ENCODE peak calls at places on chromosomes 6 and 20, in five cellular contexts. M, K, A, D and T are unnamed samples. For H3K4me1, the result is how much of the 10 kb centered on the place peaks cover.

GRCh38 chr20:45576995-45577394 is 2.1 kb downstream of the WFDC8 start:
- DNase-seq in M (no peak), D (no peak), K (no peak), A (no peak), T (no peak)

GRCh38 chr20:50003253-50003656 is 20.5 kb downstream of the SNAI1 start:
- DNase-seq in A (no peak), M (no peak), K (no peak), D (no peak), T (no peak)

GRCh38 chr20:53707341-53708102 is 113.9 kb upstream of the ZNF217 start:
- DNase-seq in A (no peak), D (no peak), M (no peak), K (no peak), T (no peak)

GRCh38 chr6:16832027-16832688 is 70.9 kb upstream of the ATXN1 start:
- DNase-seq in M (no peak), A (no peak), K (no peak), D (no peak), T (no peak)

GRCh38 chr6:165915022-165915770 is 252.2 kb upstream of the PDE10A start:
- DNase-seq in M (no peak), D (no peak), A (no peak), K (no peak), T (no peak)

GRCh38 chr20:8809107-8809953 is 259.6 kb upstream of the PLCB4 start:
- DNase-seq in D (no peak), M (peak), K (no peak), A (no peak), T (no peak)

GRCh38 chr6:83231146-83231545 is 38.0 kb downstream of the RWDD2A start:
- DNase-seq in A (no peak), M (no peak), D (no peak), K (no peak), T (no peak)

GRCh38 chr20:8434326-8434876 is 302.3 kb downstream of the PLCB1 start:
- DNase-seq in K (no peak), A (no peak), D (no peak), M (no peak), T (no peak)

GRCh38 chr20:47784256-47784598 is 1.1 kb downstream of the SULF2 start:
- DNase-seq in A (no peak), K (no peak), D (no peak), M (no peak), T (no peak)

GRCh38 chr6:110564703-110565421 is 88.4 kb upstream of the SLC22A16 start:
- DNase-seq in K (no peak), M (no peak), D (no peak), A (no peak), T (no peak)

GRCh38 chr6:129500958-129501381 is 209.0 kb downstream of the ARHGAP18 start:
- DNase-seq in M (no peak), K (peak), D (no peak), A (no peak), T (no peak)

GRCh38 chr6:98777762-98778161 is 56.6 kb upstream of the POU3F2 start:
- DNase-seq in D (no peak), A (no peak), K (no peak), M (no peak), T (no peak)

GRCh38 chr6:130943738-130944137 is 116.5 kb downstream of the SMLR1 start:
- DNase-seq in M (no peak), A (no peak), D (no peak), K (no peak), T (no peak)

GRCh38 chr20:49432562-49432961 is 49.9 kb downstream of the KCNB1 start:
- DNase-seq in K (no peak), M (no peak), D (no peak), A (no peak), T (no peak)

GRCh38 chr6:157644043-157644810 is 178.8 kb upstream of the SNX9 start:
- DNase-seq in M (no peak), A (no peak), K (peak), D (no peak), T (peak)

GRCh38 chr6:144824018-144824417 is 538.9 kb downstream of the UTRN start:
- DNase-seq in D (no peak), K (no peak), M (no peak), A (no peak), T (no peak)

GRCh38 chr6:108746411-108746810 is 101.8 kb upstream of the ARMC2 start:
- DNase-seq in A (no peak), D (no peak), K (no peak), M (no peak), T (no peak)

GRCh38 chr20:50957798-50958732 is at the start of gene DPM1:
- DNase-seq in A (peak), M (peak), K (peak), D (peak), T (peak)

GRCh38 chr6:168097621-168098430 is 18.8 kb upstream of the FRMD1 start:
- DNase-seq in K (no peak), M (peak), A (no peak), D (peak), T (peak)

GRCh38 chr6:149169761-149170359 is 147.7 kb upstream of the TAB2 start:
- DNase-seq in D (no peak), M (no peak), A (peak), K (no peak), T (no peak)

GRCh38 chr20:33910529-33911327 is 83.0 kb upstream of the RALY start:
- DNase-seq in A (no peak), K (no peak), M (no peak), D (no peak), T (no peak)

GRCh38 chr6:158818580-158819212 is 472 bp downstream of the EZR start:
- DNase-seq in D (peak), A (peak), K (peak), M (peak), T (peak)

GRCh38 chr6:113182370-113183141 is 674.6 kb upstream of the MARCKS start:
- DNase-seq in D (no peak), K (peak), M (no peak), A (no peak), T (no peak)

GRCh38 chr6:127812985-127813681 is 87.7 kb downstream of the THEMIS start:
- DNase-seq in M (no peak), K (no peak), D (no peak), A (no peak), T (no peak)

GRCh38 chr6:132830236-132830799 is 15.9 kb downstream of the RPS12 start:
- DNase-seq in A (no peak), M (no peak), K (no peak), D (no peak), T (no peak)

GRCh38 chr6:168043193-168043847 is 35.7 kb downstream of the FRMD1 start:
- DNase-seq in D (peak), K (no peak), A (no peak), M (no peak), T (no peak)

GRCh38 chr6:150169609-150170008 is 26.8 kb downstream of the PPP1R14C start:
- DNase-seq in A (no peak), K (no peak), M (no peak), D (no peak), T (no peak)

GRCh38 chr6:160933256-160933655 is 58.3 kb upstream of the MAP3K4 start:
- DNase-seq in A (no peak), M (no peak), D (no peak), K (no peak), T (no peak)

GRCh38 chr6:32369678-32370077 is 2.0 kb downstream of the TSBP1 start:
- DNase-seq in D (no peak), M (no peak), K (peak), A (no peak), T (no peak)

DNA sequence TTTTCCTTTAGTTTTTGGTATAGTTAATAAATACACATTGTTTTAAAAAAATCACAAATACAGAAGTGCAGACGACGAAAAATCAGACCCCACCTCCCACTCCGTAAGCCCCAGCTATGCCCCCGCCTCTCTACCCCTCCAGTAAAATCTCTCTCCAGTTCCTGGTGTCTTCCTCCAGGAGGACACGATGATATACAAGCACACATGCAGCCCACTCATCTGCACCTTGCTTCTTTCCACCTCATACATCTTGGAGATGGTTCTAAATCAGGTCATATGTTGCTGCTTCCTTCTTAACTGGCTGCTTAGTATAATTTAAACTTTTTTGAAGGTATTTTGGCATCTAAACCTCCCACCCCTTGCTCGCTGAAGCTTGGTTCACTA is 2.7 kb downstream of the BMP7 start:
- DNase-seq in K (no peak), A (no peak), D (no peak), M (no peak), T (no peak)
- H3K4me3 ChIP-seq in K (no peak), A (no peak), D (no peak), M (no peak), T (no peak)

GRCh38 chr6:15317251-15317650 is 71.4 kb downstream of the JARID2 start:
- DNase-seq in D (no peak), A (no peak), M (no peak), K (no peak), T (no peak)

GRCh38 chr6:15317934-15318902 is 72.3 kb downstream of the JARID2 start:
- DNase-seq in M (no peak), K (no peak), D (no peak), A (peak), T (no peak)

GRCh38 chr6:15319677-15320076 is 73.8 kb downstream of the JARID2 start:
- DNase-seq in D (no peak), M (no peak), K (no peak), A (no peak), T (no peak)

GRCh38 chr6:15313367-15313766 is 67.5 kb downstream of the JARID2 start:
- DNase-seq in A (no peak), M (peak), D (no peak), K (no peak), T (peak)

DNA sequence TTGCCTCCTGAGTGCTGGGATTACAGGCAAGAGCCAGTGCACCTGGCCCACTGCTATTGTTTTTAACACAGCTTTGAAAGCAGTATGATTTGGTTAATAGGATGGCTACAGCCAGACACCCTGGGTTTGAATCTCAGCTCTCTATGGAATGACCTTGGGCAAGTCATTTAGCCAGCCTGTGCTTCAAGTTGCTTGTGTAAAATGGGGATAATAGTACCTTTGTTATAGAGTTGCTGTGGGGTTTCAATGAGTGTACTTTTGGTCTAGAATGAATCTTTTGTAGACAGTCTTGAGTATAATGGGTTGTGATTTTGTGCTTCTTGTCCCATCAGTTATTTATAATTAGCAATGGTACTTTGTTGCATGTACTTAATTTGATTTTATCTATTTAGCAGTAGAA is 70.9 kb downstream of the JARID2 start:
- DNase-seq in K (no peak), A (no peak), D (no peak), M (no peak), T (no peak)
- H3K4me1 ChIP-seq in K (under half), A (under half), D (under half), M (under half), T (under half)

DNA sequence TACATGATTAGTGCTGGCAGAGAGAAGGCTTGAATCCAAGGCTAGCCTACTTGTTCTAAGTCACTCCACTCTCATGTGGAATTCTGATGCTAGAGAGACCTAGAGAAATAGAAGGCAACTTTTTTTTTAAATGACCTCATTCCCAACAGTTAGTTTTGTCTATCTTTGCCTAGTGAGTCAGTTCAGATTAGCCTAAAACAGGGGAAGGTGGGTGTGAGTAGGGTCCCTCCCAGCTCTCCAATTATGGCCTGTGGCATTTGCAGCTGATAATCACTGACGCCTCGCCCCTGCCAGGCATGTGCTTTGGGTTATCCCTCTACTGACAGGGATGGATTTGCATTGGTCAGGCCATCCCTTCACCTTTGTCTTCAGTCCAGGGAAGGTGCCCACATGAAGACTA is 13.6 kb downstream of the TXLNB start:
- DNase-seq in A (no peak), D (no peak), K (no peak), M (no peak), T (no peak)
- H3K27ac ChIP-seq in A (no peak), D (peak), K (no peak), M (no peak), T (peak)

GRCh38 chr6:38262609-38263008 is 377.1 kb downstream of the BTBD9 start:
- DNase-seq in K (no peak), D (no peak), A (no peak), M (no peak), T (no peak)
- H3K4me3 ChIP-seq in K (no peak), D (no peak), A (peak), M (no peak), T (no peak)

GRCh38 chr6:34338377-34338776 is 54.1 kb downstream of the NUDT3 start:
- DNase-seq in K (no peak), D (no peak), A (no peak), M (no peak), T (no peak)
- H3K4me1 ChIP-seq in K (under half), D (under half), A (under half), M (under half), T (under half)

GRCh38 chr6:36928547-36928918 is 26.0 kb upstream of the PI16 start:
- DNase-seq in M (no peak), D (no peak), A (no peak), K (no peak), T (peak)

GRCh38 chr6:36925809-36926208 is 28.7 kb upstream of the PI16 start:
- DNase-seq in A (no peak), M (no peak), K (no peak), D (no peak), T (no peak)

GRCh38 chr6:36926711-36927110 is 27.8 kb upstream of the PI16 start:
- DNase-seq in D (no peak), M (no peak), A (no peak), K (no peak), T (no peak)

GRCh38 chr6:36927691-36928546 is 26.6 kb upstream of the PI16 start:
- DNase-seq in M (no peak), D (no peak), K (no peak), A (no peak), T (peak)

DNA sequence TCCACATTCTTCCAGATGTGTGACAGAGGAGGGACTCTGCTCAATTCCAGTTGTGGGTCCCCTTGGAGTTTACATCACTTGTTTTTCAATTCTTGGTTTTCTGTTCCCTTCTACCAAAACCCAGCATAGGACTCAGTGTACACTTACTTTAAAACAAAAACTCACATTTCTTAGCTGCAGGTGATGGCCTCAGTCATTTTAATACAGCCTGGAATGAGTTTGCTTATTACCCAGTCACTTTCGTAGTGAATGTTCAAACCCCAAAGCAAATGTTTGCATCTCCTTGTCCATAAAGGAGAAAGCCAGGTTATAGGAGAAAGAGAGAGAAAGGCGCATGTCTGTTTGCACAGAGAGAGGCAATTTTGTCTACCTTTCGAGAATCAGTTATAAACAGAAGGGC is 27.4 kb upstream of the PI16 start:
- DNase-seq in M (no peak), A (no peak), D (no peak), K (no peak), T (no peak)
- H3K27ac ChIP-seq in M (no peak), A (no peak), D (no peak), K (no peak), T (no peak)

GRCh38 chr6:29974901-29975560 is 32.7 kb downstream of the HLA-A start:
- DNase-seq in D (no peak), M (no peak), K (no peak), A (no peak), T (no peak)

GRCh38 chr6:29976253-29976587 is 33.9 kb downstream of the HLA-A start:
- DNase-seq in A (no peak), K (no peak), M (no peak), D (no peak), T (no peak)

GRCh38 chr6:29975561-29975907 is 33.2 kb downstream of the HLA-A start:
- DNase-seq in M (no peak), K (no peak), A (no peak), D (no peak), T (no peak)

GRCh38 chr6:29976588-29977424 is 34.5 kb downstream of the HLA-A start:
- DNase-seq in K (peak), D (peak), M (peak), A (peak), T (peak)

GRCh38 chr6:29977425-29977727 is 35.0 kb downstream of the HLA-A start:
- DNase-seq in A (no peak), M (no peak), K (no peak), D (no peak), T (no peak)
- H3K4me3 ChIP-seq in A (peak), M (peak), K (peak), D (peak), T (peak)

GRCh38 chr20:1946442-1946761 is 47.5 kb downstream of the PDYN start:
- DNase-seq in M (no peak), A (no peak), K (no peak), D (no peak), T (no peak)
- H3K4me1 ChIP-seq in M (under half), A (under half), K (under half), D (under half), T (under half)

DNA sequence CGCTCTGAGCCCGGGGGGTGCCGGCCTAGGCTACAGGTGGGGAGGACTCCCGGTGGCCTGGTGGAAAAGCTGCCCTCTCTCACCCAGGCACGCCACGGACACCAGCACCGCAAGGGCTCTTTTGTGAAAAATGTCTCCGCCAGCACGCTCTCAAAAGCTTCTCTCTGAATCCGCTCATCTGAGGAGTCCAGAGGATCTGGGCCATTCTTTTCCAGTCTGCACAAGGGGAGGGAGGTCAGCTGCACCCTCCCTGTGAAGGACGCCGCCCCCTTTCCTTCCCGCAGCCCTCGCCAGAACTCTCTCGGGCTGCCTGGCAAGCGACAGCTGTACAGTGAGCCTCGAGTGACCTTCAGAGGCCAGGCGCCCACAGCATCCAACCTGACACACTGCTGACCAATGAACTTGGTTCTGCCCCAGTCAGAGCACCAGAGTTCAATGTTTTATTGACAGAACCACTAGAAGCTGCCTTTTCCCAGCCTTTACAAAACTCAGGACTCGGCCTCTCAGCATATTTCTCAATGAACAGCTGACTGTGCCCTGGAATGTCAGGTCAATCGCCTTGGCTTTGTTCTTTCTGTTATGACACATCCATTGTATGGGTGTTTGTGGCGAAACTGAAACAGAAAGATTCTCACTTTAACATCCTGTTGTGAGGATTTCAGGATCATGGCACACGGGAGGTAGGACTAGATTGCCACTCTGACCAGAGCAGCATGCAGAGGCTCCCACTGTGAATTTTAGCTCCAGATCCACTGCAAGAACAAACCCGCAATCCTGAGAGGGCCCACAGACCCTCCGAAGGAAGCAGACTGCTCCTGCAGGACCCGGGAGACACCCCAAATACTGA is 26.7 kb downstream of the SERPINB9 start:
- DNase-seq in K (peak), M (peak), D (peak), A (peak), T (no peak)
- H3K27ac ChIP-seq in K (peak), M (peak), D (peak), A (peak), T (no peak)